ENCODE peak calls at places on chromosome 10, in four cellular contexts. R, X, I and D are unnamed samples.

GRCh38 chr10:106327747-106328146 is 836.8 kb downstream of the SORCS1 start:
- DNase-seq in I (no peak), R (no peak), X (no peak), D (no peak)

GRCh38 chr10:84665883-84666463 is 337.6 kb downstream of the CCSER2 start:
- DNase-seq in I (no peak), R (no peak), X (peak; percentile 61), D (no peak)

GRCh38 chr10:101080933-101081546 is 19.3 kb downstream of the KAZALD1 start:
- DNase-seq in X (no peak), I (no peak), R (peak; percentile 29), D (no peak)

GRCh38 chr10:118722694-118723093 is 32.1 kb downstream of the CACUL1 start:
- DNase-seq in X (no peak), R (no peak), I (no peak), D (no peak)

GRCh38 chr10:36358736-36359135 is 716.6 kb upstream of the FZD8 start:
- DNase-seq in I (no peak), X (no peak), R (peak; percentile 71), D (no peak)

GRCh38 chr10:70227548-70228320 is 5.5 kb downstream of the PPA1 start:
- DNase-seq in I (no peak), X (no peak), R (no peak), D (no peak)

GRCh38 chr10:97411411-97411810 is 10.3 kb upstream of the RRP12 start:
- DNase-seq in X (no peak), R (peak; percentile 37), I (no peak), D (no peak)

GRCh38 chr10:35409094-35409582 is 72.8 kb downstream of the CCNY start:
- DNase-seq in X (no peak), R (peak; percentile 90), I (no peak), D (no peak)

GRCh38 chr10:69742928-69743602 is 58.6 kb upstream of the COL13A1 start:
- DNase-seq in X (peak; percentile 19), R (peak; percentile 19), I (no peak), D (no peak)

GRCh38 chr10:111410740-111411139 is 333.9 kb downstream of the ADRA2A start:
- DNase-seq in I (no peak), X (no peak), R (no peak), D (no peak)

GRCh38 chr10:24307173-24307572 is 98.2 kb downstream of the KIAA1217 start:
- DNase-seq in R (no peak), I (no peak), X (no peak), D (no peak)
- H3K27ac ChIP-seq in R (no peak overlapping the region), I (no peak overlapping the region), X (no peak overlapping the region), D (no peak overlapping the region)

GRCh38 chr10:49183596-49184542 is 4.3 kb downstream of the TMEM273 start:
- DNase-seq in R (no peak), I (no peak), X (no peak), D (no peak)
- TF ChIP-seq POLR2A in R (no peak), I (no peak), X (no peak), D (no peak)

DNA sequence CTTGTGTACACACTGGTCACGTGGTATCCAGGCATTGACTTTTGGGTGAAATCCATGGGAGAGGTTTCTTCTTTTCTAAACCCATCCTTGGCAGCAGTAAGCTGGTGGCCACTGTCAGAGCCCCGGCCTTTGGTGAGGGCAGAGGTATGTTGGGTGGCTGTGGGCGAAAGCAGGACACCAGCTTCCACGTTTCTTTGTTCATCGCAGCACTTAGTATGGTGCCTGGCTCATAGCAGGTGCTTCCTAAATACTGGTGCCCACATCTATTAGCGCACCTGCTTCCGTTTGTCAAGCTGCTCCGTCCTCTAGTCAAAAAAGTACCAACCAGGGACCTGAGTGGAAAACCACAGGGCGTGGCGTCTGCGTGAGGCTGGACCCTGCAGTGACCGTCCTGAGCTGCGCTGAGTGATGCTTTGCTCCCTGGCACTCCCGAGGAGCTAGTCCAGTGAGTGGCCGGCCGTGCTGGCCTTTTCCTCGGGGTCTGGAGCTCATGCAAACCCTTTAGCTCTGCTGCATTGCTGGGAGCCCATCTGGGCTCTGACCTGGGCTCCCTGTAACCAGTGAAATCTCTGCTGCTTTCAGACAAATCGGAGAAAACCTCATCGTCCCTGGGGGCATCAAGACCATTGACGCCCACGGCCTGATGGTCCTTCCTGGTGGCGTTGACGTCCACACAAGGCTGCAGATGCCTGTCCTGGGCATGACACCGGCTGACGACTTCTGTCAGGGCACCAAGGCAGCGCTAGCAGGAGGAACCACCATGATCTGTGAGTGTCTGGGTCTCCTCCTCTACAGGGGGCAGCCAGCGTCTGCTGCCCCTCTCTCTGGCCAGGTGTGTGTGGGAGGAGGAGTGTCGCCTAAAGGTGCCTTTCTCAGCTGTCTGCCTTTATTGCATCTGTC is 5.6 kb downstream of the DPYSL4 start:
- DNase-seq in X (no peak), I (no peak), R (no peak), D (no peak)
- H3K27ac ChIP-seq in X (no peak overlapping the region), I (no peak overlapping the region), R (no peak overlapping the region), D (no peak overlapping the region)

GRCh38 chr10:112442063-112442462 is 4.7 kb downstream of the ZDHHC6 start:
- DNase-seq in I (no peak), X (no peak), R (no peak), D (no peak)

GRCh38 chr10:112448903-112449302 is 1.9 kb downstream of the VTI1A start:
- DNase-seq in X (no peak), I (no peak), R (no peak), D (no peak)

GRCh38 chr10:112446055-112446854 is 459 bp downstream of the ZDHHC6 start:
- DNase-seq in I (no peak), X (no peak), R (peak; percentile 23), D (no peak)

GRCh38 chr10:112441520-112441919 is 5.2 kb downstream of the ZDHHC6 start:
- DNase-seq in I (no peak), X (no peak), R (no peak), D (no peak)

DNA sequence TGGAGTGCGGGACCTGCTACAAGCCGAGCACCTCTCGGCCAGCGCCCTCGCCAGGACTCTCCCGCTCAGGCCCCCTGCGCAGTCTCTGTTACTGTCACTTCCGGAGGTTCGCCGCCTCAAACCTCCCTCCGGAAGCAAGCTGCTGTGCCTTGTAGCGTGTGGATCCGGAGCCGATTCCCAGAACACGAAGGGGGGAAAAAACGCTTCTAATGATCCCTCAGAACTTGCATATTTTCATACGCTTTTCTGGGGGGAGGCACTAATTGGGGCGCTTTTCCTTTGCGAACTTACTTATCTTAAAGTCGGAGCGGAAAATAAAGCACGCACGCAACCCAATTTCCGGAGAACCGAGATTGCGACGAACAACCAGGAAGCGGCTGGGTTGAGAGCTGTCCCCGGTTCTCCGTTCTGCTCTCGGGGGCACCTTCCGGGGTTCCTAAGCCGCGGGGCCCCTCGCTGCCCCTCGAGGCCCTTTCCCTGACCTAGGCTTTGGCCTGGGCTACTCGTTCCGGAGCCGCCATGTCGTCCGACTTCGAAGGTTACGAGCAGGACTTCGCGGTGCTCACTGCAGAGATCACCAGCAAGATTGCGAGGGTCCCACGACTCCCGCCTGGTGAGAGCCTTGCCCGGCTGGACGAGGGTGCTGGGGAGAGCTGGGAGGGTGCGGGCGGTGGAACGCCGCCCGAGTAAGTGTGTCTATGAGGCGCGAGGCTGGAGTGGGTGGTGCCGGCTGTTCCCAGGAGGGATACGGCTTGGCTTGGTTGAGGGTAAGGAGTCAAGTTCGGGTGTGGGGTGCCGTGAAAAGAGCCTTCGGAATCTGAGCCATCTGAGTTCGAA is at the start of the genes VTI1A and ZDHHC6:
- DNase-seq in I (peak; percentile 82), X (peak; percentile 43), R (peak; percentile 84), D (peak; percentile 6)
- TF ChIP-seq POLR2A in I (peak; percentile 39), X (peak; percentile 88), R (peak; percentile 67), D (peak; percentile 63)